ENCODE peak calls at places on chromosomes 16 and 17, in five cellular contexts. Z is stimulated activated CD8-positive, alpha-beta memory T cell treated with anti-CD3 and anti-CD28 coated beads, Interleukin-15, amount 100 ng/mL, for 1 hour; I is iris pigment epithelial cell; O is stimulated activated naive CD8-positive, alpha-beta T cell treated with anti-CD3 and anti-CD28 coated beads, Interleukin-15, Interleukin-2, amounts not matched to agents 100 U/mL and 50 U/mL, for 24 hours; X is AG10803. N is an unnamed sample.

GRCh38 chr17:63647065-63647725 is 25.0 kb downstream of the MAP3K3 start:
- DNase-seq in I (peak; percentile 90), X (peak; percentile 73), O (no peak), Z (no peak), N (peak; percentile 55)

GRCh38 chr17:74694081-74694480 is 18.6 kb downstream of the CD300LF start:
- DNase-seq in X (no peak), O (no peak), Z (no peak), I (no peak), N (no peak)

GRCh38 chr16:20944861-20945390 is 44.4 kb downstream of the LYRM1 start:
- DNase-seq in X (no peak), I (peak; percentile 8), O (peak; percentile 40), Z (no peak), N (peak; percentile 43)

GRCh38 chr16:30985401-30986128 is 558 bp downstream of the HSD3B7 start:
- DNase-seq in I (no peak), O (no peak), X (peak; percentile 50), Z (no peak), N (no peak)

GRCh38 chr16:88763502-88764053 is 21.4 kb downstream of the PIEZO1 start:
- DNase-seq in O (no peak), Z (no peak), I (no peak), X (no peak), N (no peak)

GRCh38 chr16:87956169-87956770 is 5.0 kb downstream of the BANP start:
- DNase-seq in I (peak; percentile 74), X (peak; percentile 29), O (peak; percentile 75), Z (peak; percentile 38), N (peak; percentile 76)

GRCh38 chr17:80919331-80920284 is 72.0 kb upstream of the CHMP6 start:
- DNase-seq in Z (no peak), I (no peak), X (no peak), O (no peak), N (peak; percentile 67)

GRCh38 chr17:27379863-27380533 is 76.2 kb upstream of the KSR1 start:
- DNase-seq in I (peak; percentile 45), Z (no peak), X (peak; percentile 52), O (no peak), N (peak; percentile 71)

GRCh38 chr17:34797724-34798123 is 163.5 kb downstream of the CCT6B start:
- DNase-seq in X (peak; percentile 8), I (peak; percentile 6), O (peak; percentile 29), Z (no peak), N (peak; percentile 26)

GRCh38 chr17:28725166-28725659 is 820 bp downstream of the TLCD1 start:
- DNase-seq in X (peak; percentile 54), Z (no peak), I (peak; percentile 82), O (no peak), N (peak; percentile 48)

GRCh38 chr17:2275722-2276121 is 27.9 kb downstream of the SMG6 start:
- DNase-seq in X (no peak), Z (no peak), O (no peak), I (no peak), N (no peak)

GRCh38 chr16:50081428-50082018 is 15.8 kb downstream of the HEATR3 start:
- DNase-seq in I (no peak), O (no peak), X (peak; percentile 31), Z (no peak), N (no peak)

GRCh38 chr17:4301066-4301465 is 37.3 kb upstream of the ANKFY1 start:
- DNase-seq in X (no peak), O (no peak), Z (no peak), I (no peak), N (no peak)

GRCh38 chr17:74176546-74177001 is 26.9 kb upstream of the RPL38 start:
- DNase-seq in Z (peak; percentile 4), X (peak; percentile 57), O (peak; percentile 54), I (peak; percentile 65), N (peak; percentile 71)

GRCh38 chr16:22948058-22948602 is 134.2 kb downstream of the HS3ST2 start:
- DNase-seq in X (no peak), Z (no peak), O (no peak), I (no peak), N (no peak)

GRCh38 chr17:62724398-62725146 is 83.5 kb downstream of the MARCHF10 start:
- DNase-seq in I (no peak), Z (peak; percentile 16), X (no peak), O (peak; percentile 79), N (no peak)

GRCh38 chr16:57316390-57317017 is 32.0 kb upstream of the PLLP start:
- DNase-seq in Z (no peak), I (peak; percentile 63), O (no peak), X (peak; percentile 91), N (peak; percentile 96)

GRCh38 chr17:50107790-50108414 is 12.8 kb downstream of the PDK2 start:
- DNase-seq in X (peak; percentile 28), I (peak; percentile 70), Z (no peak), O (no peak), N (no peak)

GRCh38 chr17:17445925-17446665 is 30.7 kb upstream of the MED9 start:
- DNase-seq in X (peak; percentile 93), O (no peak), Z (no peak), I (peak; percentile 88), N (peak; percentile 82)

GRCh38 chr17:49101054-49101534 is 31.5 kb upstream of the B4GALNT2 start:
- DNase-seq in O (no peak), X (no peak), I (peak; percentile 87), Z (no peak), N (peak; percentile 59)

GRCh38 chr17:21385281-21385845 is 9.2 kb downstream of the KCNJ12 start:
- DNase-seq in Z (no peak), O (no peak), X (no peak), I (no peak), N (no peak)

GRCh38 chr17:8563981-8564602 is 66.4 kb downstream of the MYH10 start:
- DNase-seq in Z (no peak), I (peak; percentile 24), O (no peak), X (peak; percentile 64), N (no peak)

GRCh38 chr17:67514998-67515397 is 137.9 kb downstream of the PITPNC1 start:
- DNase-seq in Z (no peak), I (no peak), O (no peak), X (no peak), N (no peak)

GRCh38 chr16:14307623-14308356 is 236.7 kb downstream of the MRTFB start:
- DNase-seq in I (no peak), X (peak; percentile 61), Z (no peak), O (no peak), N (no peak)

GRCh38 chr17:1462164-1463112 is 6.4 kb upstream of the CRK start:
- DNase-seq in Z (no peak), O (no peak), I (no peak), X (no peak), N (no peak)

GRCh38 chr17:14098246-14098645 is 28.9 kb downstream of the COX10 start:
- DNase-seq in Z (no peak), I (peak; percentile 5), O (no peak), X (no peak), N (no peak)

GRCh38 chr17:43994272-43995149 is 9.9 kb upstream of the NAGS start:
- DNase-seq in O (peak; percentile 77), I (peak; percentile 48), X (peak; percentile 47), Z (peak; percentile 30), N (peak; percentile 68)

GRCh38 chr16:68776821-68777485 is 39.9 kb downstream of the CDH1 start:
- DNase-seq in I (peak; percentile 71), O (no peak), Z (no peak), X (peak; percentile 13), N (no peak)

GRCh38 chr17:4795168-4795567 is 796 bp upstream of the PSMB6 start:
- DNase-seq in X (no peak), I (no peak), Z (no peak), O (no peak), N (no peak)

GRCh38 chr16:28218109-28218508 is 6.3 kb upstream of the XPO6 start:
- DNase-seq in X (peak; percentile 72), O (peak; percentile 42), Z (peak; percentile 38), I (peak; percentile 71), N (peak; percentile 73)

GRCh38 chr16:81668243-81669097 is 110.6 kb upstream of the PLCG2 start:
- DNase-seq in I (no peak), Z (no peak), O (no peak), X (no peak), N (no peak)

GRCh38 chr16:89476379-89476778 is 14.0 kb downstream of the ANKRD11 start:
- DNase-seq in O (no peak), I (no peak), X (no peak), Z (no peak), N (no peak)

GRCh38 chr17:57328109-57328882 is 72.0 kb downstream of the MSI2 start:
- DNase-seq in O (no peak), Z (no peak), X (no peak), I (peak; percentile 44), N (no peak)

GRCh38 chr16:85363881-85364280 is 249.2 kb upstream of the GSE1 start:
- DNase-seq in X (peak; percentile 55), O (no peak), I (no peak), Z (no peak), N (peak; percentile 67)

N was measured in fibroblast of pulmonary artery.